ENCODE peak calls at places on chromosome 17, in seven cellular contexts. One of them, this sample, is unnamed. For H3K4me1, the result is how much of the 10 kb centered on the place peaks cover.

GRCh38 chr17:6558276-6558675 is 1.9 kb upstream of the PITPNM3 start:
- DNase-seq in mucosa of descending colon: peak
- DNase-seq in heart left ventricle: peak
- DNase-seq in tibial artery: no peak
- DNase-seq in A549: no peak
- DNase-seq in SK-N-SH: no peak
- DNase-seq in tibial nerve: no peak
- DNase-seq in this sample: no peak

GRCh38 chr17:18963126-18964017 is 11.4 kb downstream of the SLC5A10 start:
- DNase-seq in tibial nerve: no peak
- DNase-seq in A549: no peak
- DNase-seq in tibial artery: peak
- DNase-seq in SK-N-SH: no peak
- DNase-seq in mucosa of descending colon: no peak
- DNase-seq in heart left ventricle: no peak
- DNase-seq in this sample: no peak

GRCh38 chr17:42018988-42019387 is 902 bp upstream of the NKIRAS2 start:
- DNase-seq in heart left ventricle: no peak
- DNase-seq in A549: no peak
- DNase-seq in SK-N-SH: no peak
- DNase-seq in mucosa of descending colon: no peak
- DNase-seq in tibial artery: no peak
- DNase-seq in tibial nerve: no peak
- DNase-seq in this sample: no peak

GRCh38 chr17:82696916-82697807 is 1.3 kb downstream of the RAB40B start:
- DNase-seq in tibial nerve: no peak
- DNase-seq in tibial artery: no peak
- DNase-seq in heart left ventricle: peak
- DNase-seq in SK-N-SH: peak
- DNase-seq in mucosa of descending colon: peak
- DNase-seq in A549: no peak
- DNase-seq in this sample: no peak

GRCh38 chr17:17922198-17922901 is 49.9 kb downstream of the TOM1L2 start:
- DNase-seq in tibial artery: no peak
- DNase-seq in heart left ventricle: no peak
- DNase-seq in tibial nerve: no peak
- DNase-seq in mucosa of descending colon: no peak
- DNase-seq in SK-N-SH: no peak
- DNase-seq in A549: no peak
- DNase-seq in this sample: no peak

GRCh38 chr17:82838386-82839063 is 1.3 kb downstream of the ZNF750 start:
- DNase-seq in tibial nerve: peak
- DNase-seq in tibial artery: no peak
- DNase-seq in A549: no peak
- DNase-seq in mucosa of descending colon: peak
- DNase-seq in SK-N-SH: no peak
- DNase-seq in heart left ventricle: peak
- DNase-seq in this sample: peak

GRCh38 chr17:2853111-2853721 is 57.0 kb downstream of the RAP1GAP2 start:
- DNase-seq in mucosa of descending colon: peak
- DNase-seq in A549: peak
- DNase-seq in tibial nerve: no peak
- DNase-seq in SK-N-SH: peak
- DNase-seq in tibial artery: peak
- DNase-seq in heart left ventricle: peak
- DNase-seq in this sample: peak

GRCh38 chr17:29614345-29615047 is 8.2 kb downstream of the CORO6 start:
- DNase-seq in A549: no peak
- DNase-seq in tibial nerve: no peak
- DNase-seq in mucosa of descending colon: no peak
- DNase-seq in tibial artery: no peak
- DNase-seq in heart left ventricle: no peak
- DNase-seq in SK-N-SH: peak
- DNase-seq in this sample: no peak

GRCh38 chr17:64147110-64148016 is 17.4 kb upstream of the ERN1 start:
- DNase-seq in SK-N-SH: peak
- DNase-seq in tibial nerve: no peak
- DNase-seq in mucosa of descending colon: no peak
- DNase-seq in A549: peak
- DNase-seq in tibial artery: no peak
- DNase-seq in heart left ventricle: no peak
- DNase-seq in this sample: no peak

GRCh38 chr17:35236821-35237220 is 6.1 kb upstream of the SLFN5 start:
- DNase-seq in A549: no peak
- DNase-seq in heart left ventricle: no peak
- DNase-seq in tibial artery: no peak
- DNase-seq in mucosa of descending colon: no peak
- DNase-seq in SK-N-SH: no peak
- DNase-seq in tibial nerve: no peak
- DNase-seq in this sample: no peak

GRCh38 chr17:67347826-67348225 is 18.6 kb downstream of the PSMD12 start:
- DNase-seq in mucosa of descending colon: no peak
- DNase-seq in tibial nerve: no peak
- DNase-seq in SK-N-SH: no peak
- DNase-seq in heart left ventricle: no peak
- DNase-seq in A549: no peak
- DNase-seq in tibial artery: no peak
- DNase-seq in this sample: no peak

GRCh38 chr17:48441231-48441711 is 11.3 kb upstream of the SKAP1 start:
- DNase-seq in mucosa of descending colon: no peak
- DNase-seq in SK-N-SH: no peak
- DNase-seq in heart left ventricle: no peak
- DNase-seq in A549: no peak
- DNase-seq in tibial nerve: no peak
- DNase-seq in tibial artery: no peak
- DNase-seq in this sample: no peak

GRCh38 chr17:62592305-62593099 is 35.0 kb upstream of the MRC2 start:
- DNase-seq in heart left ventricle: no peak
- DNase-seq in tibial nerve: no peak
- DNase-seq in SK-N-SH: no peak
- DNase-seq in A549: no peak
- DNase-seq in mucosa of descending colon: no peak
- DNase-seq in tibial artery: no peak
- DNase-seq in this sample: no peak

GRCh38 chr17:77767148-77767547 is 191.4 kb upstream of the TNRC6C start:
- DNase-seq in heart left ventricle: no peak
- DNase-seq in tibial nerve: no peak
- DNase-seq in tibial artery: no peak
- DNase-seq in mucosa of descending colon: no peak
- DNase-seq in SK-N-SH: no peak
- DNase-seq in A549: no peak
- DNase-seq in this sample: no peak

GRCh38 chr17:17784599-17785264 is 52.1 kb downstream of the SREBF1 start:
- DNase-seq in tibial nerve: no peak
- DNase-seq in A549: peak
- DNase-seq in SK-N-SH: peak
- DNase-seq in tibial artery: no peak
- DNase-seq in heart left ventricle: no peak
- DNase-seq in mucosa of descending colon: no peak
- DNase-seq in this sample: no peak

GRCh38 chr17:45227101-45227591 is 5.5 kb downstream of the FMNL1 start:
- DNase-seq in mucosa of descending colon: peak
- DNase-seq in SK-N-SH: no peak
- DNase-seq in heart left ventricle: peak
- DNase-seq in tibial artery: no peak
- DNase-seq in tibial nerve: no peak
- DNase-seq in A549: no peak
- DNase-seq in this sample: no peak

GRCh38 chr17:80815151-80815561 is 176.5 kb upstream of the CHMP6 start:
- DNase-seq in mucosa of descending colon: no peak
- DNase-seq in tibial nerve: no peak
- DNase-seq in A549: no peak
- DNase-seq in SK-N-SH: no peak
- DNase-seq in tibial artery: peak
- DNase-seq in heart left ventricle: no peak
- DNase-seq in this sample: no peak

GRCh38 chr17:20116683-20117309 is 107.6 kb downstream of the SPECC1 start:
- DNase-seq in tibial artery: no peak
- DNase-seq in SK-N-SH: peak
- DNase-seq in mucosa of descending colon: peak
- DNase-seq in A549: peak
- DNase-seq in tibial nerve: peak
- DNase-seq in heart left ventricle: no peak
- DNase-seq in this sample: no peak

GRCh38 chr17:42276609-42277341 is 584 bp upstream of the STAT5B start:
- DNase-seq in mucosa of descending colon: peak
- DNase-seq in tibial artery: peak
- DNase-seq in SK-N-SH: peak
- DNase-seq in A549: peak
- DNase-seq in heart left ventricle: peak
- DNase-seq in tibial nerve: peak
- DNase-seq in this sample: peak

GRCh38 chr17:65198653-65199382 is 61.6 kb downstream of the RGS9 start:
- DNase-seq in tibial nerve: peak
- DNase-seq in tibial artery: no peak
- DNase-seq in mucosa of descending colon: no peak
- DNase-seq in SK-N-SH: peak
- DNase-seq in A549: peak
- DNase-seq in heart left ventricle: no peak
- DNase-seq in this sample: no peak

DNA sequence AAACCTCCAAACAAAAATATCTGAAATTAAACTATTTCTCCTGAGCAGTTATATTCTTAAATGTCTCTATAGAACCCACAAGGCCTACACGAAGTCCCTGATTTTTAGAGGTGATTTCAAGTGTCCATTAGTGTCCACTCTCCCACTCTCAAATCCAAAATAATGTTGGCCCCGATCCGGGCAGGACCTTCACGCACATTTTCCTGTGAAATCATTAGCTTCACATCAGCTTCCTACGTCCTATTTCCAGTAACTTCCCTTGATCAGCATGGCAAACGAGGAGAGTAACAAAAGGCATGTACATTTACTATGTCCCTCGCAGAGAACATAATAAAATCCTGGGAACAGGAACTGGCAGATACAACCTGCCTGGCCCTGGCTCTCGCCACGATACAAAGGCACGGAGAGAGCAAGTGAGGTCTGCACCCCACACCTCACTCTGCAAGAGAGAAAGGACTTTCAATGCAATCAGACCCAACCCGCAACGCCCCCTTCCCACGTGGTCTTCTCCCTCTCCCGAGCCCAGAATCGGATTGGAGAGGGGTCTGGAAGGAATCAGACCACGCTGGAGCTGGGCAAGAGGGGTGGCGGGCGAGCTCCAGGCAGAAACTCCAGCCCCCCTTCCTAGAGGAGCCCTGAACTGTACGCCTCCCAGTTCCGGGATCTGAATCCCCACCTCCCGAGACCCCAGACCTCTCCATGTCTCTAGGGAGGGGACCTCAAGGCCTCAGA is 17.5 kb upstream of the C17orf78 start:
- DNase-seq in heart left ventricle: peak
- DNase-seq in tibial nerve: peak
- DNase-seq in SK-N-SH: peak
- DNase-seq in A549: peak
- DNase-seq in mucosa of descending colon: peak
- DNase-seq in tibial artery: peak
- DNase-seq in this sample: peak
- H3K4me1 ChIP-seq in heart left ventricle: under half
- H3K4me1 ChIP-seq in tibial nerve: under half
- H3K4me1 ChIP-seq in SK-N-SH: under half
- H3K4me1 ChIP-seq in A549: under half
- H3K4me1 ChIP-seq in mucosa of descending colon: under half
- H3K4me1 ChIP-seq in tibial artery: under half
- H3K4me1 ChIP-seq in this sample: under half

GRCh38 chr17:75763613-75764416 is 1.2 kb downstream of the GALK1 start:
- DNase-seq in tibial nerve: no peak
- DNase-seq in mucosa of descending colon: peak
- DNase-seq in A549: no peak
- DNase-seq in heart left ventricle: no peak
- DNase-seq in tibial artery: peak
- DNase-seq in SK-N-SH: peak
- DNase-seq in this sample: peak

GRCh38 chr17:75763269-75763607 is 1.8 kb downstream of the GALK1 start:
- DNase-seq in tibial artery: peak
- DNase-seq in SK-N-SH: no peak
- DNase-seq in A549: no peak
- DNase-seq in tibial nerve: no peak
- DNase-seq in mucosa of descending colon: no peak
- DNase-seq in heart left ventricle: no peak
- DNase-seq in this sample: peak

GRCh38 chr17:75765981-75766380 is 989 bp upstream of the GALK1 start:
- DNase-seq in tibial nerve: no peak
- DNase-seq in SK-N-SH: peak
- DNase-seq in tibial artery: no peak
- DNase-seq in A549: no peak
- DNase-seq in mucosa of descending colon: no peak
- DNase-seq in heart left ventricle: no peak
- DNase-seq in this sample: peak

GRCh38 chr17:75764417-75764710 is 628 bp downstream of the GALK1 start:
- DNase-seq in SK-N-SH: no peak
- DNase-seq in mucosa of descending colon: no peak
- DNase-seq in tibial artery: no peak
- DNase-seq in tibial nerve: no peak
- DNase-seq in heart left ventricle: no peak
- DNase-seq in A549: no peak
- DNase-seq in this sample: no peak

DNA sequence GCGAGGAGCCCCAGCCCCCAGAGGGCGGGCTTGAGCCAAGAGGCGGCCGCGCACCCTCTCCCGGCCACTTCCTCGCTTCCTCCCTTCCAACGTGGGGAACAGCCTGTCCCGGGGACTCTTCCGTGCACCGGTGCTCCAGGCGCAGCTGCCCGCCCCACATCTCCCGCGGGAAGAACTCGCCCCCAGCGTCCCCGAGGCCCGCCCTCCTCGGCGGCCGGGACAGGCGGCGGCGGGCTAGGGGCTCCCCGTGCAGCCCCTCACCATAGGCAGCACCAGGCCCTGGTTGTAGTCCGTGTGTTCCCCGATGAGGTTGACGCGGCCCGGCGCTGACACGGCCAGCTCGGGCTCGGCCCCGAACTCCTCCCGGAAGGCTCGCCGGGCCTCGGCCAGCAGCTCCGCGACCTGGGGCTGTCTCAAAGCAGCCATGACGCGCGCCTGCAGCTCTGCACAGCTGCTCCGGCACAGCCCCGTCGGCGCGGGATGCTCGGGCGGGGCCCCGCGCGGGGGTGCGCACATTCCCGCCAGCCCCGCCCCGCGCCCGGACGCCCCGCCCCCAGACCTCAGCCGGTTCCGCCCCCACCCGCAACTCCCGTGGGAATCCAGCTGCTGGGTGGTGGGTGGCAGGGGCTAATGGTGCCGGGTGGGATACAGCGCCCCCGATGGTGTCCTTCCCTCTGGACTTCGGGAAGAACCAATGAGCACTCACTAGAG is at the start of gene GALK1:
- DNase-seq in heart left ventricle: peak
- DNase-seq in A549: peak
- DNase-seq in mucosa of descending colon: peak
- DNase-seq in tibial nerve: peak
- DNase-seq in SK-N-SH: peak
- DNase-seq in tibial artery: peak
- DNase-seq in this sample: peak
- TF ChIP-seq CTCF in heart left ventricle: peak
- TF ChIP-seq CTCF in A549: peak
- TF ChIP-seq CTCF in mucosa of descending colon: no peak
- TF ChIP-seq CTCF in tibial nerve: peak
- TF ChIP-seq CTCF in SK-N-SH: peak
- TF ChIP-seq CTCF in tibial artery: no peak
- TF ChIP-seq CTCF in this sample: peak

GRCh38 chr17:68599091-68599872 is 1.9 kb downstream of the FAM20A start:
- DNase-seq in A549: no peak
- DNase-seq in tibial artery: no peak
- DNase-seq in heart left ventricle: no peak
- DNase-seq in tibial nerve: peak
- DNase-seq in mucosa of descending colon: no peak
- DNase-seq in SK-N-SH: no peak
- DNase-seq in this sample: no peak
- H3K4me1 ChIP-seq in A549: under half
- H3K4me1 ChIP-seq in tibial artery: under half
- H3K4me1 ChIP-seq in heart left ventricle: under half
- H3K4me1 ChIP-seq in tibial nerve: under half
- H3K4me1 ChIP-seq in mucosa of descending colon: under half
- H3K4me1 ChIP-seq in SK-N-SH: under half
- H3K4me1 ChIP-seq in this sample: half or more

GRCh38 chr17:386145-386876 is 33.7 kb upstream of the RPH3AL start:
- DNase-seq in mucosa of descending colon: peak
- DNase-seq in tibial nerve: peak
- DNase-seq in heart left ventricle: peak
- DNase-seq in SK-N-SH: peak
- DNase-seq in A549: peak
- DNase-seq in tibial artery: peak
- DNase-seq in this sample: peak
- TF ChIP-seq CTCF in mucosa of descending colon: peak
- TF ChIP-seq CTCF in tibial nerve: peak
- TF ChIP-seq CTCF in heart left ventricle: peak
- TF ChIP-seq CTCF in SK-N-SH: peak
- TF ChIP-seq CTCF in A549: peak
- TF ChIP-seq CTCF in tibial artery: peak
- TF ChIP-seq CTCF in this sample: peak